ENCODE peak calls at places on chromosomes 5 and 9, in seven cellular contexts. One of them, this sample, is unnamed.

GRCh38 chr5:147327905-147328304 is 93.1 kb downstream of the STK32A start:
- DNase-seq in mesothelial cell of epicardium: no peak
- DNase-seq in RCC 7860: no peak
- DNase-seq in M059J: no peak
- DNase-seq in HS-27A: no peak
- DNase-seq in aorta: no peak
- DNase-seq in OCI-LY7: no peak
- DNase-seq in this sample: no peak

GRCh38 chr5:62256161-62257017 is 49.6 kb upstream of the KIF2A start:
- DNase-seq in aorta: no peak
- DNase-seq in RCC 7860: no peak
- DNase-seq in OCI-LY7: peak; percentile 30
- DNase-seq in mesothelial cell of epicardium: no peak
- DNase-seq in HS-27A: no peak
- DNase-seq in M059J: peak; percentile 12
- DNase-seq in this sample: no peak

GRCh38 chr9:135463140-135463539 is 16.4 kb upstream of the PPP1R26 start:
- DNase-seq in RCC 7860: peak; percentile 70
- DNase-seq in HS-27A: no peak
- DNase-seq in aorta: no peak
- DNase-seq in mesothelial cell of epicardium: no peak
- DNase-seq in OCI-LY7: no peak
- DNase-seq in M059J: peak; percentile 74
- DNase-seq in this sample: no peak

GRCh38 chr5:79357401-79357800 is 121.5 kb downstream of the JMY start:
- DNase-seq in HS-27A: no peak
- DNase-seq in OCI-LY7: no peak
- DNase-seq in aorta: no peak
- DNase-seq in M059J: no peak
- DNase-seq in RCC 7860: no peak
- DNase-seq in mesothelial cell of epicardium: no peak
- DNase-seq in this sample: no peak

GRCh38 chr9:87657190-87657589 is 68.7 kb upstream of the CTSL start:
- DNase-seq in mesothelial cell of epicardium: no peak
- DNase-seq in aorta: no peak
- DNase-seq in M059J: peak; percentile 8
- DNase-seq in OCI-LY7: no peak
- DNase-seq in HS-27A: no peak
- DNase-seq in RCC 7860: peak; percentile 33
- DNase-seq in this sample: no peak

GRCh38 chr5:35136386-35136785 is 88.6 kb upstream of the AGXT2 start:
- DNase-seq in aorta: no peak
- DNase-seq in M059J: peak; percentile 99
- DNase-seq in mesothelial cell of epicardium: no peak
- DNase-seq in HS-27A: peak; percentile 99
- DNase-seq in OCI-LY7: no peak
- DNase-seq in RCC 7860: peak; percentile 87
- DNase-seq in this sample: no peak

GRCh38 chr9:117574099-117574498 is 130.1 kb upstream of the TLR4 start:
- DNase-seq in aorta: no peak
- DNase-seq in mesothelial cell of epicardium: no peak
- DNase-seq in RCC 7860: no peak
- DNase-seq in OCI-LY7: no peak
- DNase-seq in M059J: no peak
- DNase-seq in HS-27A: no peak
- DNase-seq in this sample: no peak

GRCh38 chr5:129781594-129781993 is 33.7 kb downstream of the MINAR2 start:
- DNase-seq in aorta: no peak
- DNase-seq in RCC 7860: no peak
- DNase-seq in OCI-LY7: no peak
- DNase-seq in HS-27A: no peak
- DNase-seq in M059J: no peak
- DNase-seq in mesothelial cell of epicardium: no peak
- DNase-seq in this sample: no peak

GRCh38 chr5:179542170-179542569 is 8.2 kb upstream of the RUFY1 start:
- DNase-seq in RCC 7860: no peak
- DNase-seq in aorta: no peak
- DNase-seq in M059J: no peak
- DNase-seq in HS-27A: no peak
- DNase-seq in mesothelial cell of epicardium: no peak
- DNase-seq in OCI-LY7: no peak
- DNase-seq in this sample: no peak

GRCh38 chr5:160699301-160699700 is 152.7 kb downstream of the ATP10B start:
- DNase-seq in mesothelial cell of epicardium: no peak
- DNase-seq in HS-27A: no peak
- DNase-seq in M059J: no peak
- DNase-seq in RCC 7860: no peak
- DNase-seq in OCI-LY7: no peak
- DNase-seq in aorta: no peak
- DNase-seq in this sample: peak; percentile 33

GRCh38 chr9:7284517-7284916 is 515.1 kb downstream of the DMAC1 start:
- DNase-seq in aorta: no peak
- DNase-seq in OCI-LY7: no peak
- DNase-seq in RCC 7860: no peak
- DNase-seq in HS-27A: no peak
- DNase-seq in mesothelial cell of epicardium: no peak
- DNase-seq in M059J: no peak
- DNase-seq in this sample: no peak

GRCh38 chr5:81181576-81182316 is 51.4 kb upstream of the CKMT2 start:
- DNase-seq in aorta: no peak
- DNase-seq in HS-27A: no peak
- DNase-seq in mesothelial cell of epicardium: no peak
- DNase-seq in M059J: no peak
- DNase-seq in RCC 7860: no peak
- DNase-seq in OCI-LY7: no peak
- DNase-seq in this sample: no peak